ENCODE peak calls at places on chromosome 9, in five cellular contexts. H is WERI-Rb-1, W is progenitor cell of endocrine pancreas, C is A549, Y is epithelial cell of esophagus. S is an unnamed sample.

GRCh38 chr9:94855919-94856318 is 129.4 kb downstream of the AOPEP start:
- DNase-seq in C (no peak), Y (no peak), H (no peak), W (no peak), S (no peak)

GRCh38 chr9:132750668-132751067 is 80.4 kb downstream of the GTF3C4 start:
- DNase-seq in C (no peak), W (no peak), Y (no peak), H (no peak), S (no peak)

GRCh38 chr9:133945314-133945975 is 46.7 kb downstream of the VAV2 start:
- DNase-seq in H (no peak), W (no peak), Y (no peak), C (no peak), S (no peak)

GRCh38 chr9:87850405-87850804 is 32.3 kb upstream of the SPATA31E1 start:
- DNase-seq in Y (peak; percentile 67), C (no peak), W (no peak), H (no peak), S (no peak)

GRCh38 chr9:90340421-90340820 is 302.2 kb downstream of the DIRAS2 start:
- DNase-seq in W (no peak), H (no peak), Y (peak; percentile 74), C (no peak), S (no peak)

GRCh38 chr9:86854898-86855523 is 92.3 kb downstream of the GAS1 start:
- DNase-seq in H (no peak), W (peak; percentile 23), C (no peak), Y (peak; percentile 48), S (peak; percentile 72)

GRCh38 chr9:110850401-110851135 is 182.0 kb downstream of the MUSK start:
- DNase-seq in W (no peak), C (no peak), Y (no peak), H (no peak), S (no peak)

GRCh38 chr9:37998881-37999311 is 70.1 kb downstream of the SHB start:
- DNase-seq in H (no peak), C (no peak), W (no peak), Y (peak; percentile 40), S (no peak)

GRCh38 chr9:29078063-29078660 is 1504.9 kb upstream of the C9orf72 start:
- DNase-seq in C (peak; percentile 6), Y (peak; percentile 84), W (no peak), H (no peak), S (no peak)

GRCh38 chr9:17660158-17660557 is 81.3 kb downstream of the SH3GL2 start:
- DNase-seq in Y (no peak), C (no peak), W (no peak), H (no peak), S (no peak)

GRCh38 chr9:20620658-20621552 is 1.4 kb downstream of the MLLT3 start:
- DNase-seq in C (peak; percentile 23), Y (peak; percentile 47), W (peak; percentile 13), H (no peak), S (peak; percentile 35)

GRCh38 chr9:30967484-30967883 is 1417.0 kb upstream of the ACO1 start:
- DNase-seq in W (no peak), Y (peak; percentile 30), H (no peak), C (no peak), S (no peak)

GRCh38 chr9:108271646-108272349 is 584.0 kb downstream of the ACTL7B start:
- DNase-seq in Y (peak; percentile 51), H (peak; percentile 80), W (peak; percentile 47), C (peak; percentile 10), S (peak; percentile 9)

GRCh38 chr9:108273988-108274387 is 581.8 kb downstream of the ACTL7B start:
- DNase-seq in C (no peak), Y (no peak), H (peak; percentile 18), W (no peak), S (no peak)

GRCh38 chr9:108270041-108270440 is 585.7 kb downstream of the ACTL7B start:
- DNase-seq in H (no peak), W (no peak), C (no peak), Y (peak; percentile 27), S (no peak)

GRCh38 chr9:108271236-108271635 is 584.5 kb downstream of the ACTL7B start:
- DNase-seq in H (peak; percentile 30), Y (no peak), W (no peak), C (no peak), S (no peak)

GRCh38 chr9:108272350-108272899 is 583.4 kb downstream of the ACTL7B start:
- DNase-seq in W (no peak), H (peak; percentile 72), C (peak; percentile 71), Y (peak; percentile 60), S (peak; percentile 18)
- TF ChIP-seq CTCF in W (peak; percentile 64), H (peak; percentile 75), C (peak; percentile 71), Y (peak; percentile 54), S (peak; percentile 40)

DNA sequence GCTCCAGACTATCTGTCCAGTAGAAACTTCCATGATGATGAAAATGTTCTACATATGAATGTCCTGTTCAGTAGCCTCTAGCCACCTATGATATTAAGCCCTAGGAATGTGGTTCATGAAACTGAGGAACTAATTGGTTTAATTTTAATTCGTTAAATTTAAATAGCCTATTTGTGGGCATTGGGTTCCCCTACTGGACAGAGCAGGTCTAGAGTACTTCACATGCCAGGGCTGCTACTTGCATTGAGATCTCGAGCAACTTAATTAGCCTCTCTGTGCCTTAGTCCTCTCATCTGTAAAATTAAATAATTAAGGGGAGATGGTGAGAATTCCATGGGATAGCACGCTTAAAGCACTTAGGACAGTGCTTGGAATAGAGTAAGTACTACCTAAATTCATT is 160.0 kb downstream of the PAPPA start:
- DNase-seq in C (no peak), W (no peak), H (no peak), Y (peak; percentile 3), S (no peak)
- TF ChIP-seq CTCF in C (no peak), W (no peak), H (peak; percentile 18), Y (no peak), S (no peak)

GRCh38 chr9:24051587-24051986 is 225.5 kb upstream of the ELAVL2 start:
- DNase-seq in C (no peak), Y (no peak), H (no peak), W (no peak), S (no peak)
- TF ChIP-seq CTCF in C (no peak), Y (no peak), H (peak; percentile 5), W (no peak), S (no peak)

GRCh38 chr9:21709464-21710058 is 92.9 kb upstream of the MTAP start:
- DNase-seq in H (peak; percentile 65), Y (peak; percentile 79), W (peak; percentile 23), C (peak; percentile 36), S (peak; percentile 73)
- TF ChIP-seq CTCF in H (peak; percentile 79), Y (peak; percentile 89), W (peak; percentile 71), C (peak; percentile 74), S (peak; percentile 75)

DNA sequence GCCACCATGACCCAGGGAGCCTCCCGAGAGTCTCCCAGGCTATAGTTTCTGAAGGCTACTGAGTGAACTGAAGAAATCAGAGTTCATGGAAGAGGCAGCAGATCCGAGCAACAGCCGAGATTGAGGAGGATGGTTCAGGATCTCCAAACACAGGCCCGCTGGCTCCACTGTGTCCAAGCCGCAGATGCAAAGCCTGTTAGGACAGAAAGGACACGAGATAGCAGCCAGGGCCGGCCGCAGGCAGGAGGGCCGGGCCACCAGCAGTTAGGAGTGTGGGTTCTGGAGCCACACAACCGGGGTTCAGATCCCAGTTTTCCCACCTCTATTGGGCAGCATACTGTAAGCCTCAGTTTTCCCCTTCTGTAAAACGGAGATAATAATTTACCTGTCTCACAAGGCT is 27.7 kb downstream of the NEK6 start:
- DNase-seq in W (no peak), C (no peak), Y (no peak), H (no peak), S (no peak)
- TF ChIP-seq CTCF in W (no peak), C (no peak), Y (no peak), H (no peak), S (no peak)

DNA sequence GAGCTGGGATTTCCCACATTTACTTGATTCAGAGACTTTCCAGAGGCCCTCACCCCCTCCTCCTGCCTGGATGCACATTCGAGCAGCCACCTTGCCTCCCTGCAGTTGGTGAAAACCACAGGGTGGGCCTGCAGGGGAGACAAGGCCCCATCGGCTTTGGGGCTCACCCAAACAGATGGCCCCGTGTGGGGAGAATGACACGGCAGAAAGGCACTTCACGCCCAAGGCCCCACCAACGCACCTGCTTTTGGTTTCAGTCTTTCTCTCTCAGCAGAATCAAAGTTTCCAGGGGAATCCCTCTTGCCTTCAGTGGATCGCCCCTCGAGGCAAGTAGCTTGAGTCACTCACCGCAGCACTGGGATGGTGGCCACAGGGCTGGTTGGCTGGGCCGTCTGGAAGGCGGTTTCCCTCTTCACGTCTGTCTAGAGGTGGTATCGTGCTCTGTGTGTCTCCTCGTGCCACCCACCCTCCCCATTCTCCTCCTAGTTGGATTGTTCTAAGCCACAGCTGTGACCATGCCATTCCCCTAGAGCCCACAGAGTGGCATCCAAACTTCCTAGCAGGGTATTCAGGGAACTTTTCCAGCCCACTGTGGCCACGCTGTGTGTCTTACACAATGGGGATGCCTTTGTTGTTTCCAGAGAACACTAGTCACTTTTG is 31.8 kb downstream of the SEC61B start:
- DNase-seq in Y (peak; percentile 53), W (no peak), H (no peak), C (no peak), S (no peak)
- TF ChIP-seq CTCF in Y (no peak), W (no peak), H (no peak), C (no peak), S (no peak)

DNA sequence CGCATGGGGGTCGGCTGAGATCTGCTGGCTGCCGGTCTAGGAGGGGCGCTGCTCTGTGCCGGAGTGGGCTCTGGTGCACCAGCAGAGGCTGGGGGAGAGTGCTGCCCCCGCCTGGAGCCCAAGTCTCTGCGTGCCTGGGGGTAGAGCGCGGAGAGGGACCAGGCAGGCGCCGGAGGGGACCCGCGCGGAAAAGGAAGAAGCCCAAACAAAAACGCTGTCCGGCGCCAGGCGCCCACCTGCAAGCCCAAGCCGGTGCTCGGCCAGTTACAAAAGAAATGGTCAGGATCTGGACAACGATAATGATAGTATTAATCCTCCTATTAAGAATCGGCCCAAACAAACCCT is 575 bp upstream of the S1PR3 start:
- DNase-seq in H (peak; percentile 49), W (peak; percentile 18), C (peak; percentile 17), Y (no peak), S (peak; percentile 62)
- TF ChIP-seq CTCF in H (peak; percentile 17), W (peak; percentile 38), C (no peak), Y (no peak), S (no peak)